ENCODE peak calls at places on chromosomes 12 and 14, in seven cellular contexts. O, Y, T, I, P, G and Z are unnamed samples.

GRCh38 chr12:11242656-11243055 is 26.9 kb downstream of the PRB3 start:
- DNase-seq in O (no peak), I (no peak), T (no peak), G (no peak), Y (no peak), P (no peak), Z (no peak)

GRCh38 chr12:121794532-121795028 is 1.1 kb upstream of the RHOF start:
- DNase-seq in G (no peak), T (no peak), I (no peak), P (peak; percentile 59), O (no peak), Y (no peak), Z (no peak)

GRCh38 chr14:38553586-38553985 is 297.7 kb upstream of the CLEC14A start:
- DNase-seq in I (no peak), O (no peak), G (no peak), T (no peak), Y (no peak), P (no peak), Z (no peak)

GRCh38 chr12:76113800-76114757 is 29.6 kb upstream of the NAP1L1 start:
- DNase-seq in T (no peak), O (no peak), Y (no peak), G (no peak), P (no peak), I (no peak), Z (peak; percentile 11)

GRCh38 chr14:86402547-86402946 is 872.6 kb downstream of the FLRT2 start:
- DNase-seq in Y (no peak), T (no peak), O (no peak), P (no peak), G (no peak), I (no peak), Z (no peak)

GRCh38 chr12:49121047-49121696 is 10.0 kb downstream of the TUBA1B start:
- DNase-seq in G (no peak), O (peak; percentile 86), Y (no peak), P (peak; percentile 45), T (peak; percentile 41), I (peak; percentile 36), Z (peak; percentile 65)

GRCh38 chr12:67452119-67452805 is 183.1 kb downstream of the CAND1 start:
- DNase-seq in Y (no peak), G (no peak), T (no peak), O (no peak), I (no peak), P (no peak), Z (no peak)

GRCh38 chr12:101051151-101051550 is 158.9 kb downstream of the SLC5A8 start:
- DNase-seq in G (no peak), T (no peak), P (no peak), Y (no peak), O (no peak), I (no peak), Z (peak; percentile 70)

GRCh38 chr12:132955094-132955932 is 793 bp downstream of the ZNF605 start:
- DNase-seq in O (peak; percentile 21), G (no peak), Y (no peak), P (peak; percentile 35), T (peak; percentile 59), I (peak; percentile 33), Z (peak; percentile 82)

GRCh38 chr14:105204206-105204930 is 23.3 kb upstream of the NUDT14 start:
- DNase-seq in T (peak; percentile 46), Y (no peak), O (no peak), I (no peak), P (peak; percentile 83), G (no peak), Z (no peak)

GRCh38 chr12:108691154-108691994 is 39.9 kb downstream of the CORO1C start:
- DNase-seq in G (peak; percentile 98), I (peak; percentile 76), P (peak; percentile 86), T (peak; percentile 100), Y (peak; percentile 28), O (peak; percentile 93), Z (peak; percentile 97)

GRCh38 chr12:92574046-92574783 is 128.6 kb upstream of the PLEKHG7 start:
- DNase-seq in I (no peak), T (peak; percentile 68), P (no peak), O (no peak), Y (no peak), G (no peak), Z (peak; percentile 29)

GRCh38 chr14:92039073-92039719 is 663 bp downstream of the TRIP11 start:
- DNase-seq in T (peak; percentile 72), O (peak; percentile 52), Y (peak; percentile 34), G (no peak), P (no peak), I (peak; percentile 46), Z (peak; percentile 85)

GRCh38 chr12:69936214-69936731 is 111.2 kb downstream of the MYRFL start:
- DNase-seq in P (peak; percentile 76), I (no peak), O (no peak), G (no peak), T (peak; percentile 19), Y (no peak), Z (no peak)

GRCh38 chr12:7015555-7016370 is 2.5 kb downstream of the LPCAT3 start:
- DNase-seq in Y (no peak), I (no peak), G (no peak), T (no peak), P (no peak), O (no peak), Z (no peak)

GRCh38 chr14:83799230-83799629 is 1730.7 kb upstream of the FLRT2 start:
- DNase-seq in Y (no peak), O (no peak), I (no peak), P (no peak), G (no peak), T (no peak), Z (no peak)

GRCh38 chr14:97233319-97233980 is 436.3 kb downstream of the VRK1 start:
- DNase-seq in Y (no peak), T (no peak), P (no peak), I (no peak), O (no peak), G (no peak), Z (no peak)

GRCh38 chr14:105067140-105067968 is 2.1 kb upstream of the GPR132 start:
- DNase-seq in I (no peak), O (no peak), P (no peak), G (peak; percentile 62), T (peak; percentile 37), Y (peak; percentile 42), Z (no peak)

GRCh38 chr14:31825459-31825858 is 251.6 kb upstream of the ARHGAP5 start:
- DNase-seq in G (no peak), I (no peak), O (no peak), P (no peak), Y (no peak), T (no peak), Z (no peak)

GRCh38 chr14:22572562-22573058 is 16.4 kb downstream of the DAD1 start:
- DNase-seq in P (no peak), Y (no peak), G (no peak), I (no peak), T (no peak), O (peak; percentile 24), Z (no peak)

GRCh38 chr14:22570132-22570949 is 18.7 kb downstream of the DAD1 start:
- DNase-seq in Y (peak; percentile 97), O (peak; percentile 78), I (peak; percentile 91), P (peak; percentile 78), G (no peak), T (peak; percentile 66), Z (peak; percentile 89)

GRCh38 chr14:22567437-22567836 is 21.6 kb downstream of the DAD1 start:
- DNase-seq in T (no peak), G (no peak), P (no peak), I (no peak), Y (no peak), O (no peak), Z (no peak)

GRCh38 chr14:22569106-22569748 is 19.8 kb downstream of the DAD1 start:
- DNase-seq in P (no peak), G (no peak), I (no peak), O (no peak), Y (no peak), T (no peak), Z (no peak)

DNA sequence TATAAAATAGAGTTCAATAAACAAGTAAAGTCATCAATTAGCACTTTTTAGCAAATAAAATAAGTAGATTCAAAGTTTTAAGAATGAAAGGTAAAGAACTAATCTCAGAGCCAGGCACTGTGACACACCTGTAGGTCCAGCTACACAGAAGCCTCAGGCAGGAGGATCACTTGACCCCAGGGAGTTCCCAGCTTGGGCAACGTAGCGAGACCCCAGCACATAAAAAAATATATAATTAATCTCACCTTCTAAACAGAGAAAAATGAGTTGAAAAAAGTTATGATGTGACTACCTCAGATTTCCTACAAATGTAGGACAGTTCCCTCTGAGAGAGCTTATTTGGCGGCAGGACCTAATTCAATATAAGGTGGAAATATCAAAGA is 19.3 kb downstream of the DAD1 start:
- DNase-seq in P (no peak), I (no peak), Y (no peak), G (no peak), T (no peak), O (no peak), Z (no peak)
- H3K4me3 ChIP-seq in P (no peak overlapping the region), I (no peak overlapping the region), Y (peak overlapping the region; percentile 40), G (no peak overlapping the region), T (no peak overlapping the region), O (no peak overlapping the region), Z (no peak overlapping the region)

GRCh38 chr14:57403521-57403864 is 13.1 kb downstream of the NAA30 start:
- DNase-seq in T (no peak), P (no peak), I (no peak), Y (no peak), G (no peak), O (no peak), Z (no peak)

GRCh38 chr14:57401501-57401900 is 11.1 kb downstream of the NAA30 start:
- DNase-seq in Y (no peak), G (no peak), I (no peak), P (no peak), O (no peak), T (no peak), Z (no peak)

GRCh38 chr14:57405562-57405961 is 15.2 kb downstream of the NAA30 start:
- DNase-seq in T (no peak), O (no peak), I (no peak), G (no peak), P (no peak), Y (no peak), Z (no peak)

GRCh38 chr14:57400556-57401494 is 10.4 kb downstream of the NAA30 start:
- DNase-seq in P (no peak), T (no peak), Y (no peak), O (no peak), I (no peak), G (no peak), Z (no peak)

GRCh38 chr14:57402173-57402852 is 11.9 kb downstream of the NAA30 start:
- DNase-seq in I (no peak), O (no peak), Y (no peak), T (no peak), G (no peak), P (no peak), Z (no peak)
- H3K27ac ChIP-seq in I (no peak overlapping the region), O (no peak overlapping the region), Y (no peak overlapping the region), T (no peak overlapping the region), G (no peak overlapping the region), P (no peak overlapping the region), Z (no peak overlapping the region)

DNA sequence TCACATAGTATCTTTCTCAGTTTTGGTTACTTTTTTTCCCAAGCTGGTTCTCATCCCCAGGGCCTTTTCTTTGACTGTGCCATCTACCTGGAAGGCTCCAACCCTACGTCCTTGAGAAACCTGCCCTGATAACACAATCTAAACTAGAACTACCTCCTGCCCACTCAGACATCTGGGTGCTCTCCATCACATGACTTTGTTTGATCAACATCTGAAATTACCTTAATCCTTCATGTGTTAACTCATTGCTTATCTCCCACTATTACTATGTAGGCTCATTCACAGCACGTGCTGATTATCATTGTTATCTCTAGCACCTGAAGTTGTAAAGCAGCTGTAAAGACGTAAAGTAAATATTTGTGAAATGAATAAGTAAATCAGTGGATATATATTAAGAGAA is 784.0 kb downstream of the TMTC2 start:
- DNase-seq in P (no peak), G (no peak), Y (no peak), O (no peak), I (no peak), T (no peak), Z (no peak)
- H3K4me1 ChIP-seq in P (peaks cover 2% of the 10 kb centered on the region), G (no peaks in the 10 kb centered on the region), Y (no peaks in the 10 kb centered on the region), O (no peaks in the 10 kb centered on the region), I (no peaks in the 10 kb centered on the region), T (no peaks in the 10 kb centered on the region), Z (peaks cover 61% of the 10 kb centered on the region)

GRCh38 chr12:53739285-53740129 is 12.3 kb upstream of the CALCOCO1 start:
- DNase-seq in O (no peak), I (no peak), P (no peak), T (no peak), G (peak; percentile 39), Y (no peak), Z (no peak)
- H3K4me3 ChIP-seq in O (no peak overlapping the region), I (peak overlapping the region; percentile 53), P (no peak overlapping the region), T (no peak overlapping the region), G (peak overlapping the region; percentile 43), Y (peak overlapping the region; percentile 55), Z (peak overlapping the region; percentile 29)